ENCODE peak calls at places on chromosomes 3 and 15, in six cellular contexts. T is endodermal cell, M is mucosa of descending colon, I is kidney epithelial cell, Q is HFF-Myc, E is mammary epithelial cell. Z is an unnamed sample.

GRCh38 chr3:144770813-144771400 is 799.3 kb downstream of the DIPK2A start:
- DNase-seq in T (no peak), M (no peak), I (peak; percentile 7), Q (peak; percentile 19), E (no peak), Z (no peak)

GRCh38 chr15:100169615-100170279 is 172.0 kb downstream of the ADAMTS17 start:
- DNase-seq in T (peak; percentile 17), M (no peak), I (no peak), Q (no peak), E (no peak), Z (no peak)

GRCh38 chr3:13582366-13583250 is 33.7 kb downstream of the FBLN2 start:
- DNase-seq in T (no peak), M (peak; percentile 45), I (no peak), Q (no peak), E (no peak), Z (no peak)

GRCh38 chr3:16738451-16738850 is 133.2 kb upstream of the DAZL start:
- DNase-seq in T (no peak), M (no peak), I (no peak), Q (no peak), E (no peak), Z (no peak)

GRCh38 chr15:78682693-78683410 is 41.8 kb upstream of the CHRNB4 start:
- DNase-seq in T (peak; percentile 12), M (no peak), I (no peak), Q (no peak), E (no peak), Z (no peak)

GRCh38 chr3:53163459-53164387 is 2.7 kb downstream of the PRKCD start:
- DNase-seq in T (no peak), M (no peak), I (no peak), Q (no peak), E (no peak), Z (no peak)

GRCh38 chr15:22811640-22812039 is 25.2 kb downstream of the NIPA1 start:
- DNase-seq in T (peak; percentile 80), M (no peak), I (no peak), Q (no peak), E (no peak), Z (no peak)

GRCh38 chr3:51391566-51392300 is 648 bp downstream of the RBM15B start:
- DNase-seq in T (peak; percentile 68), M (peak; percentile 73), I (no peak), Q (no peak), E (peak; percentile 37), Z (no peak)

GRCh38 chr15:60003243-60004018 is 680 bp upstream of the FOXB1 start:
- DNase-seq in T (peak; percentile 50), M (no peak), I (no peak), Q (no peak), E (no peak), Z (no peak)

DNA sequence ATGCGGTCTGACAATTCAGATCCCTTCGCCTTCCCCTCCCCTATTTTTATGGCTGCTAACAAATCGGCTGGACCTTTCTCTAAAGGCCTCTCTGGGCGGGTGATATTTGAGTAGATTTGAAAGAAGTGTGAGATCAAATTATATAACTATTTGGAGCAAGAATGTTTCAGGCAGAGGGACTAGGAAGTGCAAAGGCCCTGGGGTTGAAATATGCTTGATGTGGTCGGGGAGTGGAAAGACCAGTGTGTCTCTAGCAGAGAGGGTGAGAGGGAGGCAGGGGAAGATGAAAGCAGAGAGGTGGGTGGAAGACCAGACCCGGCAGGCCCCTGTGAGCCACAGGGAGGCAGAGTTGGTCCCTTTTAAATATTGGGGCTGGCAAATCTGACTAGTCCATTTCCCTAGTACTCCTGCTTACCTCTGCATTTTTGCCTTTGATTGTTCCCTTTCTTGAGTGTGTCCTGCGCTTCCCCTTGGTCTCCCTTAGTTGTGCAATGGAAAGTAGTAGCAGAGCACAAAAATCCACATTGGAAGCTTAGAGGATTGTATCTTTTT is 32.3 kb downstream of the SLCO3A1 start:
- DNase-seq in T (no peak), M (no peak), I (no peak), Q (no peak), E (no peak), Z (no peak)
- TF ChIP-seq CTCF in T (peak; percentile 64), M (no peak), I (no peak), Q (no peak), E (peak; percentile 38), Z (peak; percentile 15)

GRCh38 chr3:111820651-111821050 is 38.4 kb upstream of the PHLDB2 start:
- DNase-seq in T (no peak), M (no peak), I (no peak), Q (no peak), E (no peak), Z (no peak)

GRCh38 chr3:111823341-111823830 is 35.7 kb upstream of the PHLDB2 start:
- DNase-seq in T (no peak), M (no peak), I (no peak), Q (no peak), E (no peak), Z (no peak)

GRCh38 chr3:111824351-111824750 is 34.7 kb upstream of the PHLDB2 start:
- DNase-seq in T (no peak), M (no peak), I (no peak), Q (no peak), E (no peak), Z (no peak)

DNA sequence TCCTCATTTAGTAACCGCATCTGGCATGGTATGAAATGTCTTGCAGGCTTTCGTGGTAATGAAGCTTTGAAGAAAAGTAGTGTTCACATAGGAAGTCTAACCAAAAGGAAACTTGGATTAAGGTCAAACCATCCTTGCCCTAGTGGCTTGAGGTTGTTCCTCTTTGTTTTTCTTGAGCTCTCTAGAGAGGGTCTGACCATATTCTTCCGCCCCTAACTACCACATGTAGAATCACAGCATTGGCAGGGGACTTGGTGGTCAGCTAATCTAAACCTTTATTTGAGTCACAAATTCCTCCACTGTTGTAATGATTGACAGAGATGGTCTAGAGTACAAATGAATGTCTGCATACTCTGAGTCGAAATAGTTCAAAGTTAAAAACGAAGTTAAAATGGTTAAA is 39.2 kb upstream of the PHLDB2 start:
- DNase-seq in T (no peak), M (no peak), I (no peak), Q (no peak), E (no peak), Z (no peak)
- TF ChIP-seq CTCF in T (no peak), M (no peak), I (no peak), Q (no peak), E (no peak), Z (no peak)

GRCh38 chr3:117616213-117616612 is 906.6 kb downstream of the TUSC7 start:
- DNase-seq in T (no peak), M (no peak), I (no peak), Q (no peak), E (no peak), Z (no peak)
- TF ChIP-seq CTCF in T (peak; percentile 23), M (no peak), I (no peak), Q (no peak), E (no peak), Z (peak; percentile 75)

GRCh38 chr3:134374791-134375541 is 719 bp upstream of the AMOTL2 start:
- DNase-seq in T (peak; percentile 96), M (peak; percentile 79), I (no peak), Q (no peak), E (peak; percentile 74), Z (no peak)
- TF ChIP-seq CTCF in T (peak; percentile 10), M (no peak), I (no peak), Q (no peak), E (no peak), Z (no peak)

DNA sequence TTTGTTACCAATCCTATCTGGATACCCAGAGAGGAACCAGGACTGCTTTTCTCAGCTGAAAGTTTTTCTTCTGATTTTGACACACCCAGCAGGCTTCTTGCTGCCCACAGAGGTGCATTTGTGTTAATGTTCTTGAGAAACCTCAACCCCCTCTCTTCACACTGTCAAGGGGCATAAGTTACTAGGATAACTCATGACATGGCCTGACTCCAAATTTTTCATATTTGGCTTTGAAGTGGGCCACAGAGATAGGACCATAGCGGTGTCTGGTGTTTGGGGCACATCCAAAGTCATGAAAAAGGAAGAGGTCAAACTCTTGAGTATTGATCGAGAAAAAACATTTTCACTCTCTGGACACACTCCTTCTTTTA is 82.3 kb upstream of the XCR1 start:
- DNase-seq in T (no peak), M (no peak), I (no peak), Q (no peak), E (no peak), Z (no peak)
- TF ChIP-seq CTCF in T (no peak), M (no peak), I (no peak), Q (no peak), E (no peak), Z (no peak)

DNA sequence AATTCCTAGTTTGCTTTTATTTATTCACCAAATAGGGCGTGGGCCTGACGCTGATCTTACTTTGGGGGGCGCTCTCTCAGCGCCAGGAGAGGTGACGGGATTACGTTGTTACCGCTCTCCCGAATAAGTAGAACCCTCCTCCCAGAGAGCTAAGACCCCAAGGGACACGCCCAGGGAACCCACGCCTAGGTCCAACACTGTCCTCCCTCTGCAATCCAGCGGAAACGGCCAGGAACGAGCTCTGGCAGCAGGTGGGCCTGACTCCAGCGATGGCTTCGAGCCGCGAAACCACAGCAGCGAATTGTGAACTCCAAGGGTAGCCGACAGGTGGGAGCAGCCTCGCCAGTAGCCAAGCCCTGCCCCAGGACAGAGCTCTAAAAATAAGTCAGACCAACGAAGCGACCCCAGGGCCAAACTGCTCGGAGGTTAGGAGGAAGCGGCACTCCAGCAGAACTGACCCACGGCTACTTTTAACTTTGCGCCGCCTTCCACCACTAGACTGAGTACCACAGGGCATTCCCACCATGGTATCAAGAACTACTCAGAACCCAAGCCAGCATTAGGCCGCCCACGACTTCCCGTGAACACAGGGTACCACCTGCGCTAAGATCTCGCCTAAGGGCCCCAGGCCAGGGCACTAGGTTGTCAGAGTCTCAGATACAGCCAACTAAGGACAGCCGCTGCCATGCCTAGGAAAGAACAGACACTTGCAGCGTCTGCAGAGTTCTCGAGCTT is 1.6 kb upstream of the SIN3A start:
- DNase-seq in T (peak; percentile 89), M (peak; percentile 83), I (no peak), Q (no peak), E (peak; percentile 17), Z (peak; percentile 95)
- TF ChIP-seq CTCF in T (peak; percentile 54), M (no peak), I (peak; percentile 24), Q (peak; percentile 23), E (peak; percentile 14), Z (peak; percentile 65)